ENCODE peak calls at places on chromosome 13, in five cellular contexts. One of them, this sample, is unnamed.

GRCh38 chr13:92355213-92355612 is 871.4 kb upstream of the GPC6 start:
- DNase-seq in Right ventricle myocardium superior: no peak
- DNase-seq in astrocyte of the spinal cord: peak; percentile 48
- DNase-seq in ELR: peak; percentile 1
- DNase-seq in stimulated activated CD4-positive, alpha-beta T cell treated with anti-CD3 and anti-CD28 coated beads, TNF-alpha, amount 100 ng/mL, for 48 hours: no peak
- DNase-seq in this sample: no peak

GRCh38 chr13:78420814-78421213 is 182.5 kb downstream of the POU4F1 start:
- DNase-seq in Right ventricle myocardium superior: peak; percentile 67
- DNase-seq in astrocyte of the spinal cord: no peak
- DNase-seq in ELR: no peak
- DNase-seq in stimulated activated CD4-positive, alpha-beta T cell treated with anti-CD3 and anti-CD28 coated beads, TNF-alpha, amount 100 ng/mL, for 48 hours: no peak
- DNase-seq in this sample: no peak

GRCh38 chr13:91544723-91545122 is 146.3 kb downstream of the GPC5 start:
- DNase-seq in Right ventricle myocardium superior: no peak
- DNase-seq in astrocyte of the spinal cord: no peak
- DNase-seq in ELR: no peak
- DNase-seq in stimulated activated CD4-positive, alpha-beta T cell treated with anti-CD3 and anti-CD28 coated beads, TNF-alpha, amount 100 ng/mL, for 48 hours: no peak
- DNase-seq in this sample: no peak

GRCh38 chr13:94209110-94209509 is 270.4 kb downstream of the DCT start:
- DNase-seq in Right ventricle myocardium superior: no peak
- DNase-seq in astrocyte of the spinal cord: peak; percentile 34
- DNase-seq in ELR: no peak
- DNase-seq in stimulated activated CD4-positive, alpha-beta T cell treated with anti-CD3 and anti-CD28 coated beads, TNF-alpha, amount 100 ng/mL, for 48 hours: no peak
- DNase-seq in this sample: no peak

GRCh38 chr13:96982672-96983071 is 11.6 kb downstream of the OXGR1 start:
- DNase-seq in Right ventricle myocardium superior: no peak
- DNase-seq in astrocyte of the spinal cord: peak; percentile 14
- DNase-seq in ELR: no peak
- DNase-seq in stimulated activated CD4-positive, alpha-beta T cell treated with anti-CD3 and anti-CD28 coated beads, TNF-alpha, amount 100 ng/mL, for 48 hours: no peak
- DNase-seq in this sample: no peak

GRCh38 chr13:41564046-41564445 is 106.7 kb downstream of the RGCC start:
- DNase-seq in Right ventricle myocardium superior: no peak
- DNase-seq in astrocyte of the spinal cord: no peak
- DNase-seq in ELR: no peak
- DNase-seq in stimulated activated CD4-positive, alpha-beta T cell treated with anti-CD3 and anti-CD28 coated beads, TNF-alpha, amount 100 ng/mL, for 48 hours: no peak
- DNase-seq in this sample: no peak

GRCh38 chr13:114130708-114131580 is 1.5 kb downstream of the RASA3 start:
- DNase-seq in Right ventricle myocardium superior: peak; percentile 73
- DNase-seq in astrocyte of the spinal cord: peak; percentile 94
- DNase-seq in ELR: peak; percentile 97
- DNase-seq in stimulated activated CD4-positive, alpha-beta T cell treated with anti-CD3 and anti-CD28 coated beads, TNF-alpha, amount 100 ng/mL, for 48 hours: peak; percentile 38
- DNase-seq in this sample: no peak

GRCh38 chr13:63910406-63910957 is 2494.8 kb upstream of the PCDH20 start:
- DNase-seq in Right ventricle myocardium superior: no peak
- DNase-seq in astrocyte of the spinal cord: peak; percentile 45
- DNase-seq in ELR: peak; percentile 10
- DNase-seq in stimulated activated CD4-positive, alpha-beta T cell treated with anti-CD3 and anti-CD28 coated beads, TNF-alpha, amount 100 ng/mL, for 48 hours: no peak
- DNase-seq in this sample: no peak

GRCh38 chr13:102617697-102618350 is 21.0 kb downstream of the TPP2 start:
- DNase-seq in Right ventricle myocardium superior: no peak
- DNase-seq in astrocyte of the spinal cord: no peak
- DNase-seq in ELR: no peak
- DNase-seq in stimulated activated CD4-positive, alpha-beta T cell treated with anti-CD3 and anti-CD28 coated beads, TNF-alpha, amount 100 ng/mL, for 48 hours: no peak
- DNase-seq in this sample: no peak

GRCh38 chr13:93814658-93815057 is 588.1 kb downstream of the GPC6 start:
- DNase-seq in Right ventricle myocardium superior: no peak
- DNase-seq in astrocyte of the spinal cord: no peak
- DNase-seq in ELR: no peak
- DNase-seq in stimulated activated CD4-positive, alpha-beta T cell treated with anti-CD3 and anti-CD28 coated beads, TNF-alpha, amount 100 ng/mL, for 48 hours: no peak
- DNase-seq in this sample: no peak

GRCh38 chr13:113453962-113454361 is 674 bp upstream of the ADPRHL1 start:
- DNase-seq in Right ventricle myocardium superior: no peak
- DNase-seq in astrocyte of the spinal cord: peak; percentile 42
- DNase-seq in ELR: no peak
- DNase-seq in stimulated activated CD4-positive, alpha-beta T cell treated with anti-CD3 and anti-CD28 coated beads, TNF-alpha, amount 100 ng/mL, for 48 hours: no peak
- DNase-seq in this sample: no peak

GRCh38 chr13:21231426-21231945 is 55.0 kb downstream of the MRPL57 start:
- DNase-seq in Right ventricle myocardium superior: no peak
- DNase-seq in astrocyte of the spinal cord: no peak
- DNase-seq in ELR: no peak
- DNase-seq in stimulated activated CD4-positive, alpha-beta T cell treated with anti-CD3 and anti-CD28 coated beads, TNF-alpha, amount 100 ng/mL, for 48 hours: no peak
- DNase-seq in this sample: no peak

GRCh38 chr13:95948646-95949045 is 104.6 kb downstream of the UGGT2 start:
- DNase-seq in Right ventricle myocardium superior: no peak
- DNase-seq in astrocyte of the spinal cord: peak; percentile 54
- DNase-seq in ELR: peak; percentile 56
- DNase-seq in stimulated activated CD4-positive, alpha-beta T cell treated with anti-CD3 and anti-CD28 coated beads, TNF-alpha, amount 100 ng/mL, for 48 hours: no peak
- DNase-seq in this sample: no peak

GRCh38 chr13:85806553-85807175 is 7.4 kb upstream of the SLITRK6 start:
- DNase-seq in Right ventricle myocardium superior: no peak
- DNase-seq in astrocyte of the spinal cord: peak; percentile 69
- DNase-seq in ELR: peak; percentile 67
- DNase-seq in stimulated activated CD4-positive, alpha-beta T cell treated with anti-CD3 and anti-CD28 coated beads, TNF-alpha, amount 100 ng/mL, for 48 hours: no peak
- DNase-seq in this sample: no peak

GRCh38 chr13:110073982-110074381 is 233.0 kb downstream of the COL4A1 start:
- DNase-seq in Right ventricle myocardium superior: no peak
- DNase-seq in astrocyte of the spinal cord: no peak
- DNase-seq in ELR: peak; percentile 24
- DNase-seq in stimulated activated CD4-positive, alpha-beta T cell treated with anti-CD3 and anti-CD28 coated beads, TNF-alpha, amount 100 ng/mL, for 48 hours: no peak
- DNase-seq in this sample: no peak

GRCh38 chr13:78047151-78047550 is 128.5 kb upstream of the EDNRB start:
- DNase-seq in Right ventricle myocardium superior: no peak
- DNase-seq in astrocyte of the spinal cord: no peak
- DNase-seq in ELR: no peak
- DNase-seq in stimulated activated CD4-positive, alpha-beta T cell treated with anti-CD3 and anti-CD28 coated beads, TNF-alpha, amount 100 ng/mL, for 48 hours: no peak
- DNase-seq in this sample: no peak

GRCh38 chr13:99687728-99688397 is 186.6 kb downstream of the TM9SF2 start:
- DNase-seq in Right ventricle myocardium superior: no peak
- DNase-seq in astrocyte of the spinal cord: peak; percentile 64
- DNase-seq in ELR: no peak
- DNase-seq in stimulated activated CD4-positive, alpha-beta T cell treated with anti-CD3 and anti-CD28 coated beads, TNF-alpha, amount 100 ng/mL, for 48 hours: no peak
- DNase-seq in this sample: no peak

GRCh38 chr13:113729329-113730019 is 29.6 kb upstream of the TMEM255B start:
- DNase-seq in Right ventricle myocardium superior: peak; percentile 58
- DNase-seq in astrocyte of the spinal cord: no peak
- DNase-seq in ELR: no peak
- DNase-seq in stimulated activated CD4-positive, alpha-beta T cell treated with anti-CD3 and anti-CD28 coated beads, TNF-alpha, amount 100 ng/mL, for 48 hours: no peak
- DNase-seq in this sample: no peak

GRCh38 chr13:93794197-93794885 is 567.7 kb downstream of the GPC6 start:
- DNase-seq in Right ventricle myocardium superior: no peak
- DNase-seq in astrocyte of the spinal cord: peak; percentile 5
- DNase-seq in ELR: no peak
- DNase-seq in stimulated activated CD4-positive, alpha-beta T cell treated with anti-CD3 and anti-CD28 coated beads, TNF-alpha, amount 100 ng/mL, for 48 hours: peak; percentile 28
- DNase-seq in this sample: no peak

GRCh38 chr13:113857531-113858195 is 6.2 kb downstream of the GAS6 start:
- DNase-seq in Right ventricle myocardium superior: no peak
- DNase-seq in astrocyte of the spinal cord: no peak
- DNase-seq in ELR: no peak
- DNase-seq in stimulated activated CD4-positive, alpha-beta T cell treated with anti-CD3 and anti-CD28 coated beads, TNF-alpha, amount 100 ng/mL, for 48 hours: no peak
- DNase-seq in this sample: peak; percentile 26

GRCh38 chr13:35720690-35721554 is 244.4 kb upstream of the MAB21L1 start:
- DNase-seq in Right ventricle myocardium superior: peak; percentile 49
- DNase-seq in astrocyte of the spinal cord: peak; percentile 51
- DNase-seq in ELR: peak; percentile 77
- DNase-seq in stimulated activated CD4-positive, alpha-beta T cell treated with anti-CD3 and anti-CD28 coated beads, TNF-alpha, amount 100 ng/mL, for 48 hours: peak; percentile 11
- DNase-seq in this sample: peak; percentile 49

GRCh38 chr13:91520952-91521351 is 122.5 kb downstream of the GPC5 start:
- DNase-seq in Right ventricle myocardium superior: no peak
- DNase-seq in astrocyte of the spinal cord: peak; percentile 12
- DNase-seq in ELR: no peak
- DNase-seq in stimulated activated CD4-positive, alpha-beta T cell treated with anti-CD3 and anti-CD28 coated beads, TNF-alpha, amount 100 ng/mL, for 48 hours: no peak
- DNase-seq in this sample: no peak